ENCODE peak calls at places on chromosomes 4 and X, in four cellular contexts. B is A549; L is CD4-positive, CD25-positive, alpha-beta regulatory T cell; G is RWPE2. N is an unnamed sample.

GRCh38 chr4:93444860-93445259 is 383.7 kb upstream of the ATOH1 start:
- DNase-seq in B (no peak), L (no peak), G (no peak), N (no peak)

GRCh38 chr4:24203896-24204295 is 314.0 kb upstream of the PPARGC1A start:
- DNase-seq in B (no peak), L (no peak), G (no peak), N (no peak)

GRCh38 chr4:74671074-74671698 is 123.1 kb downstream of the BTC start:
- DNase-seq in B (peak; percentile 29), L (no peak), G (no peak), N (no peak)

GRCh38 chrX:103864886-103865534 is 33.0 kb upstream of the RAB9B start:
- DNase-seq in B (no peak), L (no peak), G (no peak), N (no peak)

GRCh38 chrX:78708171-78708570 is 39.3 kb upstream of the LPAR4 start:
- DNase-seq in B (peak; percentile 0), L (no peak), G (no peak), N (no peak)

GRCh38 chrX:2177541-2177940 is 323.2 kb downstream of the DHRSX start:
- DNase-seq in B (no peak), L (no peak), G (no peak), N (no peak)

GRCh38 chr4:105509291-105509690 is 35.4 kb upstream of the PPA2 start:
- DNase-seq in B (no peak), L (no peak), G (no peak), N (no peak)

GRCh38 chr4:31043382-31044062 is 323.4 kb downstream of the PCDH7 start:
- DNase-seq in B (no peak), L (no peak), G (no peak), N (no peak)

DNA sequence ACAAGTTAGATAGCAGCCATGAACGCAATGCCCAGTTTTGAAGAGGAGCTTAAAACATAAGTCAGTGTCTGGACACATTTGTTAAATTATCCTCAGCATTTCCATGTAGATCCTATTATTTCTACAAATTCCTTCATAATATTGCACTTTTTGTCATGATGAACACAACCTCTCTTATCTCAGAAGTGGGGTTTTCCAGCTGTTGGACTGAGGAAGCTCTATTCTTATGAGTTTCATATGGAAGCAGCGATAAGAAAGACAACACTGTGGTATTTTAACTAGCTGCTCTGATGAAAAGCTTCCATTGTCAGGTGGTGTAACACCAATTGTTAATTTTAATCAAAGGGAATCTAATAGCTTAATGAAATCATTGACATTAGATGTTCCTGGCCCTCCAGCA is 308.7 kb downstream of the GBA3 start:
- DNase-seq in B (no peak), L (no peak), G (no peak), N (no peak)
- H3K4me3 ChIP-seq in B (no peak overlapping the region), L (no peak overlapping the region), G (no peak overlapping the region), N (no peak overlapping the region)

GRCh38 chr4:73103799-73104503 is 34.4 kb upstream of the COX18 start:
- DNase-seq in B (no peak), L (no peak), G (no peak), N (no peak)
- H3K27ac ChIP-seq in B (peak overlapping the region; percentile 60), L (no peak overlapping the region), G (no peak overlapping the region), N (no peak overlapping the region)

GRCh38 chrX:153944800-153945150 is 332 bp upstream of the RENBP start:
- DNase-seq in B (no peak), L (no peak), G (no peak), N (no peak)
- H3K4me3 ChIP-seq in B (no peak overlapping the region), L (no peak overlapping the region), G (no peak overlapping the region), N (peak overlapping the region; percentile 64)

GRCh38 chr4:89283226-89283974 is 24.2 kb downstream of the GPRIN3 start:
- DNase-seq in B (no peak), L (peak; percentile 20), G (no peak), N (no peak)
- H3K27ac ChIP-seq in B (peak overlapping the region; percentile 90), L (peak overlapping the region; percentile 94), G (no peak overlapping the region), N (no peak overlapping the region)

N was measured in thoracic aorta.